ENCODE peak calls at places on chromosomes 6 and 20, in seven cellular contexts. D, S, Z, W, M, E and Q are unnamed samples.

GRCh38 chr20:6744805-6745204 is 22.7 kb upstream of the BMP2 start:
- DNase-seq in D (peak), S (no peak), Z (no peak), E (no peak), W (no peak), M (no peak), Q (peak)

GRCh38 chr6:84356907-84357306 is 129.5 kb upstream of the CEP162 start:
- DNase-seq in E (no peak), D (no peak), M (no peak), Z (no peak), W (no peak), S (no peak), Q (no peak)

GRCh38 chr20:19658137-19658536 is 99.9 kb upstream of the RIN2 start:
- DNase-seq in M (no peak), W (no peak), Z (no peak), D (no peak), E (no peak), S (no peak), Q (no peak)

GRCh38 chr6:34864007-34864406 is 23.8 kb downstream of the TAF11 start:
- DNase-seq in Z (no peak), D (no peak), M (no peak), W (no peak), S (no peak), E (no peak), Q (no peak)

GRCh38 chr6:111566873-111567517 is 38.7 kb downstream of the TRAF3IP2 start:
- DNase-seq in D (no peak), E (no peak), Z (no peak), M (no peak), S (peak), W (no peak), Q (no peak)

GRCh38 chr20:43243672-43244269 is 54.1 kb upstream of the PTPRT start:
- DNase-seq in D (no peak), Z (peak), W (no peak), S (peak), M (no peak), E (no peak), Q (no peak)

GRCh38 chr6:151916680-151917164 is 109.2 kb downstream of the ESR1 start:
- DNase-seq in S (no peak), Z (no peak), W (no peak), E (no peak), D (peak), M (peak), Q (peak)

GRCh38 chr6:35483062-35483461 is 13.8 kb downstream of the TEAD3 start:
- DNase-seq in W (no peak), S (no peak), M (no peak), D (no peak), Z (no peak), E (no peak), Q (no peak)

GRCh38 chr20:50378170-50379000 is 131.8 kb upstream of the PTPN1 start:
- DNase-seq in W (no peak), S (no peak), D (no peak), M (no peak), Z (no peak), E (no peak), Q (no peak)

GRCh38 chr20:45545754-45546453 is 1.3 kb downstream of the EPPIN start:
- DNase-seq in Z (no peak), W (no peak), D (peak), S (peak), M (peak), E (no peak), Q (peak)

GRCh38 chr6:44000164-44000842 is 126.9 kb downstream of the MRPL14 start:
- DNase-seq in D (no peak), S (no peak), M (no peak), E (no peak), Z (no peak), W (no peak), Q (no peak)

GRCh38 chr6:24646771-24647170 is 780 bp upstream of the KIAA0319 start:
- DNase-seq in E (no peak), Z (no peak), S (no peak), M (no peak), W (no peak), D (no peak), Q (no peak)

GRCh38 chr6:56713285-56713684 is 70.6 kb upstream of the DST start:
- DNase-seq in D (peak), Z (peak), M (no peak), S (no peak), E (no peak), W (no peak), Q (peak)

GRCh38 chr6:140542858-140543257 is 1168.4 kb upstream of the CITED2 start:
- DNase-seq in E (no peak), S (no peak), M (no peak), Z (no peak), W (no peak), D (no peak), Q (no peak)

GRCh38 chr6:36914227-36914794 is 28.6 kb downstream of the C6orf89 start:
- DNase-seq in Z (no peak), M (no peak), S (peak), W (no peak), E (no peak), D (peak), Q (no peak)

GRCh38 chr20:49344975-49345374 is 67.1 kb upstream of the ZNFX1 start:
- DNase-seq in W (no peak), D (peak), S (no peak), M (peak), Z (peak), E (no peak), Q (peak)

GRCh38 chr6:167794386-167795157 is 32.1 kb upstream of the AFDN start:
- DNase-seq in Z (no peak), S (no peak), D (no peak), M (no peak), W (no peak), E (no peak), Q (no peak)

GRCh38 chr20:53736757-53737403 is 143.2 kb upstream of the ZNF217 start:
- DNase-seq in M (no peak), S (no peak), E (no peak), Z (no peak), D (peak), W (no peak), Q (peak)

GRCh38 chr6:89140347-89141159 is 5.3 kb upstream of the PM20D2 start:
- DNase-seq in E (no peak), S (no peak), Z (no peak), M (no peak), W (no peak), D (peak), Q (no peak)

GRCh38 chr6:43749461-43749860 is 20.6 kb upstream of the VEGFA start:
- DNase-seq in M (no peak), Z (no peak), E (no peak), S (no peak), W (no peak), D (no peak), Q (no peak)

GRCh38 chr6:89387516-89388222 is 24.4 kb downstream of the RRAGD start:
- DNase-seq in E (no peak), M (no peak), S (no peak), Z (no peak), D (no peak), W (no peak), Q (no peak)